ENCODE peak calls at places on chromosomes 16 and 17, in five cellular contexts. A is K562, I is GM12878, M is HepG2, U is H1. Q is an unnamed sample.

GRCh38 chr17:82941021-82942001 is 101.5 kb upstream of the ZNF750 start:
- DNase-seq in M (no peak), I (no peak), U (no peak), A (no peak), Q (no peak)

GRCh38 chr16:57938936-57939871 is 31.7 kb downstream of the CNGB1 start:
- DNase-seq in I (no peak), A (no peak), U (no peak), M (peak), Q (peak)

GRCh38 chr17:41785091-41785875 is 1.2 kb downstream of the JUP start:
- DNase-seq in M (no peak), A (peak), I (no peak), U (peak), Q (no peak)

GRCh38 chr17:19317359-19318095 is 45.0 kb downstream of the B9D1 start:
- DNase-seq in I (no peak), A (peak), U (peak), M (peak), Q (peak)

GRCh38 chr16:71585318-71585703 is 8.4 kb upstream of the TAT start:
- DNase-seq in I (no peak), U (no peak), M (peak), A (no peak), Q (no peak)

GRCh38 chr17:737561-738113 is 5.2 kb downstream of the TLCD3A start:
- DNase-seq in A (no peak), U (no peak), I (no peak), M (no peak), Q (no peak)

GRCh38 chr17:22514315-22514714 is 822.0 kb downstream of the KCNJ18 start:
- DNase-seq in U (no peak), I (no peak), A (no peak), M (no peak), Q (no peak)

GRCh38 chr16:47965439-47965838 is 190.4 kb downstream of the ABCC12 start:
- DNase-seq in I (no peak), M (no peak), A (no peak), U (peak), Q (no peak)

GRCh38 chr17:34980681-34981537 is 597 bp downstream of the LIG3 start:
- DNase-seq in M (peak), A (peak), I (peak), U (peak), Q (peak)

GRCh38 chr17:7721612-7722011 is 4.1 kb downstream of the DNAH2 start:
- DNase-seq in A (no peak), M (no peak), U (no peak), I (no peak), Q (no peak)

GRCh38 chr16:85545227-85545818 is 67.8 kb upstream of the GSE1 start:
- DNase-seq in U (no peak), A (no peak), I (no peak), M (no peak), Q (no peak)

GRCh38 chr16:90031186-90031930 is 12.1 kb upstream of the DBNDD1 start:
- DNase-seq in I (no peak), U (no peak), A (no peak), M (no peak), Q (no peak)

GRCh38 chr17:56320443-56320842 is 167.2 kb downstream of the ANKFN1 start:
- DNase-seq in M (no peak), A (no peak), U (no peak), I (no peak), Q (no peak)

GRCh38 chr17:57406131-57406980 is 150.0 kb downstream of the MSI2 start:
- DNase-seq in U (no peak), A (no peak), I (no peak), M (peak), Q (no peak)

GRCh38 chr17:40311575-40311974 is 2.6 kb downstream of the RARA start:
- DNase-seq in I (no peak), A (no peak), M (no peak), U (no peak), Q (no peak)

DNA sequence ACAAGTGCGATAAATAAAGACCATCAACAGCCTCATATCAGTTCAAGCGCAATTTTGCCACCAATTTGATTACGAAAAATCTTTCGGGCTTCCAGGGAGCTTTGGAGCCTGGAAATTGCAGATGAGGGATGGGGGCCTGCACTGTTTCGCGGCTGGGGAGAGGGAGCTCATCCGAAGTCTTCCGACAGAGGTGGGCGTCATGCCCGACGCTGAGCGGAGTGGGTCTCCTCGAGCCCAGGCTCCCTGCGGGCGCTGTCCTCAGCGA is 115.9 kb upstream of the SMURF2 start:
- DNase-seq in I (no peak), M (no peak), A (no peak), U (no peak), Q (no peak)
- TF ChIP-seq EZH2 in I (no peak), M (no peak), A (no peak), U (no peak), Q (no peak)

DNA sequence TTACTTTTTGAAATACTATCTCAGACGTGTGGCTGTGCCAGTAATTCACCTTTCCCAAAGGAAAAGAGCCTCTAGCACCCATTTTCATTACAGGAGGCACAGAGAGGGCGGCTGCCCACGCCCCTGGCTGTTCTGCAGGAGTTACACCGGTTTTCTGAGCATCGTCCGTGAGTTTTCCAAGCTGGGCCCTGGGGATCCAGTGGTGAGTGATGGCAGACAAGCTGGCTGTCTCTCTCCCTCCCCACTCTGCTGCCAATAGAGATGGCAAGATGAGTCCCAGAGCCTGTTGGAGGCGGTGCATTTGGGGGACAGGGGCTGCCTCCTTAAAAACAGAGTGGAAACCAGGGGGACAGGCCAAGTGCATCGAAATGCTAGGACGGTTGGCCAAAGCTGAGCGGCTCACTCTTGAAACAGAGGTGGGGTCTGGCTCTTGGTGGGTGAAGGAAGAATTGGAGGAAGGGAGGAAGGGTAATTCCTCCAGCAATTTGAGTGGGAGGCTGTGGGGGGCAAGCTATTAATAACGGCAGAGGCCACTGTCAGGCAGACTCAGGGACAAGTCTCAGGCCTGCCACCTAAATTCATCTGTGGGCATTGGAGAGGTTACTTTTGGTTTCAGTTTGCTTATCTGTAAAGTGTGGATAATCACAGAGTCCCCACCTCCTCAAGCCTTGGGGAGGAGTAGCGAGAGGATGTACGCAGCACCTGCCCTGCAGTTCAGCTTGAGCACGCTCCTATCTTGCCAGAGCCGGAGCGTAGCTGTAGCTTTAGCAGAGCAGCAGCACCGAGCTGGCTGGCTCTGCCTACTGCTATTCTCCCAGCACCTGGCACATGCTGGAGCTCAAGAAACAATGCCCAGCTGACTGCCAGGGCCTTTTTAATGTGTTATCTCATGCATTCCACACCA is 7.5 kb upstream of the NOS2 start:
- DNase-seq in I (peak), A (no peak), U (no peak), M (no peak), Q (no peak)
- TF ChIP-seq ZNF274 in I (no peak), A (no peak), U (no peak), M (no peak), Q (no peak)

GRCh38 chr16:982152-983043 is 828 bp downstream of the SOX8 start:
- DNase-seq in I (no peak), M (no peak), A (no peak), U (peak), Q (no peak)
- TF ChIP-seq EZH2 in I (no peak), M (peak), A (no peak), U (peak), Q (no peak)

GRCh38 chr17:75896360-75897075 is at the start of gene TRIM65:
- DNase-seq in I (no peak), U (peak), M (peak), A (peak), Q (no peak)
- TF ChIP-seq ZNF274 in I (no peak), U (no peak), M (no peak), A (no peak), Q (no peak)

GRCh38 chr16:4615389-4616046 is 830 bp upstream of the UBALD1 start:
- DNase-seq in U (no peak), A (no peak), M (no peak), I (no peak), Q (no peak)
- TF ChIP-seq EZH2 in U (no peak), A (no peak), M (no peak), I (no peak), Q (no peak)

DNA sequence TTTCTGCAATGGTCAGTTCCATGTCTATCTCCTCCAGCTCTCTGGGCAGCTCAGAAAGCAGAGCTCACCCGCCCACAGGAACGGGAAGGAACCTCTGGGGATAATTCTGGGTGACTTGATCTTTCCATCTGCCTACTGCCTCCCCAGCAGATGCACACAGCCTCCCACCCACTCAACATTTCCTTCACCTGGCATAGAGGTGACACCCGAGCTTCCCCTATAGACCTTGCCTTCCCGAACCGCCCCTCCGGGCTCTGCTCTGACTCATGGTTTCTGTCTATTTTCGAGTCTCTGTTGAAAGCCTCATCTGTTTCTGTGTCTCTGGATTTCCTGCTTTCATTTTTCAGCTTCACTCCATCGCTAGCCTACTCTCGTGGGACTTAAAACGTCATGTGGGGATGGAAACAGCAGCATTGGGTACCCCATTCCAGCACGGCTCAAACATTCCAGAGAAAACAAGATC is 11.4 kb downstream of the GGA3 start:
- DNase-seq in M (no peak), U (no peak), I (peak), A (no peak), Q (no peak)
- TF ChIP-seq ZNF274 in M (no peak), U (no peak), I (no peak), A (no peak), Q (no peak)

DNA sequence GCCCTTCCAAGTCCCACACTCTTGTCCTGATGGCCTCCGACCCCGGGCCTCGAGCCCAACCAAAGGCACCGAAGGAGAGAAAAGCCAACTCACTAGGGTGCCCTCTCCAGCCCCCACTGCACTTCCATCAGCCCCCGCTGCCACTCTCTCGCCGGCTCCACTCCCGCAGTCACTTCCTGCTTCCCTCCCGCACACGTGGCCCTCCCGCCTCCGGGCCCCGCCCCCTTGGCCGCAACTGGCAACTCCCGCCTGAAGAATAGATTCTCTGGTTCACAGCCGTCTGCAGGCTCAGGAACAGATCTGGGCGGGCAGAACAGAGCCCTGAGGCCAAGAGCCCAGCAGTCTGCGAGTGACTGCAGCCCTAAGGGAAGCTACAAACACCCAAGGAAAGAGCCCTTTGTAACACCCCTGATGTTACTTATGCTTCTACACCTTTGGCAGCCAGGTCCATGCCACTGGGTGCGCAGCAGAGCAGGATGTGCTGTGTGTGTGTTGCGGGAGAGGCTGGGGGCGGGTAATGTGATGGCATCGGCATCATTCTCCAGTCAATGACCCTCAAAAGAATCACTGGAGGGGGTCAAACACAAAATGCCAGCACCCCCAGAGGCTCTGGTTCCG is at the start of gene SLC39A11:
- DNase-seq in U (peak), I (peak), M (peak), A (peak), Q (peak)
- TF ChIP-seq EZH2 in U (no peak), I (no peak), M (no peak), A (no peak), Q (no peak)

DNA sequence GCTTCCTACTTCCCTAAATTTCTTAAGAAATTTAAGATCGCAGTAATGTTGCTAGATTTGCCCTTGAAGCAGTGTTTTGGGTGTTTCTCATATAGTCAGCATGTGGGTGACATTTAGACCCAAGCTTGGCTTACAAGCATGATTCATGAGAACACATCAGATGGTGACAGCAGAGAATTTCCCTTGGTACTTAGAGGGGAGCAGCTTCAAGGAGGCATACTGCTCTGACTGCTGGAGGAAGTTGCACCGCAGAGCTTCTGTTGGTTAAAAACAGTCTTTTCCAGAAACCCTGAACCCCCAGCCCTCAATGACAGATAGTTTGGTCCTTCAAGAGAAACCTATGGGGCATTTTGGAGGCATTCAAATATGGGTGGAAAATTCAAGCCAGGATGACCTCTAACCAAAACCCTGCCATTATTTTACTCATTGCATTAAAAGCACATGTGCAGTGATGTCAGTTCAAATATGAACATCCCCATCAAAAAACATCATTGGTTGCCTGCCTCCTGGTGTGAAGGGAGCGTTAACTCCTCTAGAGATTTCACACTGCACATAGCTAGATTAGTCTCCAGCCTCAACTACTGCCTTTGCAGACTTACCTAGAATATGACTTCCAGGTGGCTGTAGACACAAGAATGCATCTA is 201.5 kb upstream of the CACNG5 start:
- DNase-seq in M (no peak), I (no peak), U (no peak), A (no peak), Q (no peak)
- TF ChIP-seq ZNF274 in M (no peak), I (no peak), U (no peak), A (no peak), Q (no peak)

DNA sequence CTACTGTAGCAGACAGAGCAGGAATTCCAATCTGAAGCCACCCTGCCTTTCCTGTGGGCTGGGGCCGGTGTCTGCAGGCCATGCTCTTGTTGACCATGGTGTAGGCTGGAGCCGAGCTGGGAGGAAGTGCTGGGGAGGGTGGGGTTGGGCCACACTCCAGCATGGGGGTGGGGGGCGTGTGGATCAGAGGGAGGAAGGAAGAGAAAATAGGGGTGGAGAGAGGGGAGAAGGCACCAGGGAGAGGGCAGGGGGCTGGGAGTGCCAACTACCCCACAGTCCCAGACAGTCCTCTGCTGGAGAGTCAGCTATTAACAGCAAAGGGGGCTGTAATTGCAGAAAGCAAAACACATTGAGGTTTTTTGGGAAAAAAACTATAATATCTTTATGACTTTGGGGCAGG is 54.2 kb upstream of the JPH3 start:
- DNase-seq in I (no peak), A (no peak), U (no peak), M (no peak), Q (no peak)
- TF ChIP-seq EZH2 in I (no peak), A (no peak), U (no peak), M (no peak), Q (no peak)

Q was measured in HCT116.